ENCODE peak calls at places on chromosomes 3 and 15, in nine cellular contexts. D is adrenal gland; N is PC-9; H is fibroblast of lung; R is A549; M is mesendoderm; S is AG04450; Y is CD8-positive, alpha-beta T cell; E is ovary. O is an unnamed sample.

GRCh38 chr15:90697180-90697579 is 20.0 kb upstream of the BLM start:
- DNase-seq in D (no peak), N (no peak), H (no peak), R (no peak), M (no peak), S (no peak), Y (no peak), E (no peak), O (no peak)

GRCh38 chr15:79381593-79381992 is 50.5 kb upstream of the MINAR1 start:
- DNase-seq in D (no peak), N (no peak), H (no peak), R (no peak), M (no peak), S (no peak), Y (no peak), E (no peak), O (no peak)

GRCh38 chr15:40928975-40929729 is at the start of gene DLL4:
- DNase-seq in D (peak), N (peak), H (peak), R (peak), M (peak), S (peak), Y (peak), E (peak), O (no peak)

GRCh38 chr3:184582583-184582982 is 21.0 kb downstream of the EPHB3 start:
- DNase-seq in D (peak), N (no peak), H (no peak), R (no peak), M (peak), S (no peak), Y (no peak), E (no peak), O (no peak)

GRCh38 chr3:141147657-141148056 is 84.0 kb upstream of the PXYLP1 start:
- DNase-seq in D (no peak), N (peak), H (no peak), R (no peak), M (peak), S (no peak), Y (no peak), E (no peak), O (no peak)

GRCh38 chr3:18425641-18426403 is 683 bp upstream of the SATB1 start:
- DNase-seq in D (no peak), N (peak), H (no peak), R (no peak), M (peak), S (no peak), Y (peak), E (peak), O (no peak)

GRCh38 chr3:35950045-35950444 is 310.7 kb downstream of the ARPP21 start:
- DNase-seq in D (no peak), N (no peak), H (no peak), R (no peak), M (no peak), S (no peak), Y (no peak), E (no peak), O (no peak)

GRCh38 chr15:65416845-65417416 is 5.8 kb downstream of the IGDCC4 start:
- DNase-seq in D (no peak), N (no peak), H (peak), R (peak), M (peak), S (no peak), Y (no peak), E (peak), O (peak)

GRCh38 chr3:188021502-188022040 is 132.4 kb upstream of the LPP start:
- DNase-seq in D (no peak), N (no peak), H (peak), R (no peak), M (no peak), S (peak), Y (no peak), E (no peak), O (no peak)

GRCh38 chr3:53650424-53650823 is 156.0 kb downstream of the CACNA1D start:
- DNase-seq in D (no peak), N (no peak), H (no peak), R (no peak), M (no peak), S (no peak), Y (no peak), E (no peak), O (no peak)

GRCh38 chr3:110027446-110027845 is 690.1 kb upstream of the DPPA4 start:
- DNase-seq in D (no peak), N (no peak), H (peak), R (no peak), M (no peak), S (peak), Y (no peak), E (no peak), O (no peak)

GRCh38 chr3:48595526-48596121 is 495 bp upstream of the COL7A1 start:
- DNase-seq in D (peak), N (peak), H (peak), R (peak), M (peak), S (peak), Y (peak), E (peak), O (no peak)

GRCh38 chr3:33732394-33732793 is 14.3 kb upstream of the CLASP2 start:
- DNase-seq in D (no peak), N (no peak), H (no peak), R (peak), M (peak), S (no peak), Y (peak), E (no peak), O (no peak)

GRCh38 chr15:65418596-65418995 is 4.2 kb downstream of the IGDCC4 start:
- DNase-seq in D (no peak), N (no peak), H (no peak), R (no peak), M (no peak), S (no peak), Y (no peak), E (no peak), O (no peak)

GRCh38 chr3:138448631-138449030 is 14.2 kb downstream of the ESYT3 start:
- DNase-seq in D (no peak), N (no peak), H (no peak), R (no peak), M (no peak), S (no peak), Y (no peak), E (no peak), O (no peak)

GRCh38 chr15:62301993-62302665 is 137.0 kb upstream of the C2CD4B start:
- DNase-seq in D (no peak), N (no peak), H (no peak), R (no peak), M (no peak), S (no peak), Y (no peak), E (no peak), O (no peak)

GRCh38 chr15:71386448-71387236 is 271.4 kb downstream of the THSD4 start:
- DNase-seq in D (peak), N (no peak), H (peak), R (peak), M (peak), S (no peak), Y (no peak), E (no peak), O (peak)

GRCh38 chr3:183439510-183439909 is 11.1 kb upstream of the MCF2L2 start:
- DNase-seq in D (no peak), N (no peak), H (no peak), R (no peak), M (no peak), S (no peak), Y (no peak), E (no peak), O (no peak)

GRCh38 chr3:188400494-188401243 is 246.7 kb downstream of the LPP start:
- DNase-seq in D (peak), N (no peak), H (no peak), R (no peak), M (no peak), S (no peak), Y (no peak), E (no peak), O (no peak)

GRCh38 chr3:53816430-53816829 is 29.8 kb downstream of the CHDH start:
- DNase-seq in D (no peak), N (no peak), H (no peak), R (no peak), M (no peak), S (no peak), Y (no peak), E (no peak), O (no peak)

GRCh38 chr15:57205999-57206398 is 170.3 kb upstream of the CGNL1 start:
- DNase-seq in D (no peak), N (no peak), H (no peak), R (no peak), M (no peak), S (no peak), Y (no peak), E (no peak), O (no peak)

GRCh38 chr15:57330619-57331018 is 45.7 kb upstream of the CGNL1 start:
- DNase-seq in D (no peak), N (no peak), H (peak), R (no peak), M (no peak), S (no peak), Y (no peak), E (no peak), O (no peak)

GRCh38 chr3:29668233-29668632 is 387.4 kb downstream of the RBMS3 start:
- DNase-seq in D (no peak), N (peak), H (no peak), R (no peak), M (no peak), S (no peak), Y (no peak), E (no peak), O (no peak)

GRCh38 chr3:113606539-113607218 is 74.3 kb downstream of the SIDT1 start:
- DNase-seq in D (no peak), N (no peak), H (no peak), R (no peak), M (peak), S (no peak), Y (peak), E (no peak), O (no peak)

GRCh38 chr3:119085070-119085439 is 50.4 kb upstream of the IGSF11 start:
- DNase-seq in D (no peak), N (no peak), H (no peak), R (no peak), M (peak), S (no peak), Y (no peak), E (no peak), O (no peak)

GRCh38 chr3:129327510-129327909 is 48.8 kb downstream of the HMCES start:
- DNase-seq in D (no peak), N (no peak), H (no peak), R (no peak), M (no peak), S (no peak), Y (no peak), E (no peak), O (no peak)
- H3K4me3 ChIP-seq in D (no peak), N (no peak), H (no peak), R (no peak), M (no peak), S (no peak), Y (no peak), E (no peak), O (no peak)

DNA sequence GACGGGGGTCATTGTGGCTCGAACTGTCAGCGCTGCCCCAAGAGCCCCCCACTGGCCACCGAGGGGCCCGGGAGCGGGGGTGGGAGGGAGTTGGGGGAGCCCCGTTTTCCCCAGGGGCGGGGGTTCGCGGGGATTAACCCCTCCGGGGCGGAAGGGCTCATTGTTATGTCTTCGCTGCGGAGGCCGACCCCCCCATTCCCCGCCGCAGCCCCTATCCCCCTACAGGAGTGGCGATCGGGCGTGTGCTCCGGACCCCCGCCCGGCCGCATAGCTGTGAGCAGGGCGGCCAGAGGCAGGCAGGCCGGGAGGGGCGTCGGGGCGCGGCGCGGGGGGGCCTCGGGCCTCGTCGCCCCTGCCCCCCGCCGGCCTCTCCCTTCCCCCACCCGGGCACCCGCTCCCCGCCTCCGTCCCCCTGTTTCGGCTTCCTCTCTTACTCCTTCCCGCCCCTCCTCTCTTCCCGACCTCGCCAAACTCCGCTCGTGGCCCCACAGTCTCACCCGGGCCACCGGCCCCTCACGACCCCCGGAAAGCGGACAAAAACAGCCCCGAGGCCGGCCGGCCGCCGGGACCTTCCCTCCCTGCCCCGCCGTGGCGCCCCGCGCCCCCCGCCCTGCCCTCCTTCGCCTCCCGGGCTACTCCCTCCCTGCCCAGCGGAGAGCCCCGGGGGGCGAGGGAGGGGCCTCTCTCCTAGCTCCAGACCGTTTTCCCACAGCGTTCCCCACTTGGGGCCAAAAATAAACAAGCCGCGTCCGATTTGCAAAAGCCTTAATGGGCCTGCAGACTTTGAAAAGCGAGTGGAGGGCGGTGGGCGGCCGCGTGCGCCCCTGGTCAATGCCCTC is 786 bp downstream of the UBE2E1 start:
- DNase-seq in D (peak), N (no peak), H (peak), R (no peak), M (no peak), S (no peak), Y (no peak), E (peak), O (no peak)
- H3K27ac ChIP-seq in D (peak), N (peak), H (peak), R (peak), M (peak), S (no peak), Y (peak), E (peak), O (no peak)

GRCh38 chr3:192929146-192929545 is 11.5 kb upstream of the MB21D2 start:
- DNase-seq in D (no peak), N (no peak), H (no peak), R (peak), M (peak), S (no peak), Y (no peak), E (no peak), O (no peak)
- H3K4me3 ChIP-seq in D (no peak), N (no peak), H (no peak), R (no peak), M (no peak), S (no peak), Y (no peak), E (no peak), O (no peak)

GRCh38 chr15:89089316-89090230 is 1.3 kb downstream of the ABHD2 start:
- DNase-seq in D (peak), N (no peak), H (no peak), R (no peak), M (no peak), S (no peak), Y (no peak), E (no peak), O (no peak)
- H3K27ac ChIP-seq in D (peak), N (peak), H (peak), R (peak), M (no peak), S (no peak), Y (peak), E (peak), O (no peak)